ENCODE peak calls at places on chromosome 4, in five cellular contexts. E is cardiac fibroblast, A is psoas muscle, I is body of pancreas, M is GM13977. Z is an unnamed sample.

GRCh38 chr4:77599378-77599777 is 6.2 kb upstream of the CXCL13 start:
- DNase-seq in E (peak), A (no peak), I (peak), M (no peak), Z (no peak)

GRCh38 chr4:121973791-121974190 is 21.9 kb upstream of the TRPC3 start:
- DNase-seq in E (no peak), A (no peak), I (no peak), M (no peak), Z (no peak)

GRCh38 chr4:73603307-73603710 is 16.9 kb downstream of the RASSF6 start:
- DNase-seq in E (peak), A (no peak), I (peak), M (peak), Z (peak)

GRCh38 chr4:65508169-65508568 is 162.1 kb downstream of the EPHA5 start:
- DNase-seq in E (peak), A (no peak), I (no peak), M (no peak), Z (no peak)

GRCh38 chr4:158858410-158859189 is 89.8 kb downstream of the FNIP2 start:
- DNase-seq in E (peak), A (no peak), I (no peak), M (no peak), Z (no peak)

GRCh38 chr4:151099976-151100417 is 569 bp downstream of the RPS3A start:
- DNase-seq in E (peak), A (no peak), I (no peak), M (no peak), Z (no peak)

GRCh38 chr4:84985952-84986351 is 19.5 kb upstream of the WDFY3 start:
- DNase-seq in E (peak), A (no peak), I (no peak), M (no peak), Z (no peak)

GRCh38 chr4:184143770-184144564 is 73.7 kb downstream of the ENPP6 start:
- DNase-seq in E (no peak), A (no peak), I (no peak), M (no peak), Z (no peak)

GRCh38 chr4:111689214-111689613 is 456.0 kb upstream of the FAM241A start:
- DNase-seq in E (peak), A (no peak), I (peak), M (no peak), Z (no peak)

GRCh38 chr4:73875401-73875800 is 6.2 kb downstream of the CXCL1 start:
- DNase-seq in E (peak), A (no peak), I (no peak), M (no peak), Z (no peak)

GRCh38 chr4:1567808-1568581 is 116.1 kb downstream of the FAM53A start:
- DNase-seq in E (no peak), A (peak), I (no peak), M (peak), Z (no peak)

GRCh38 chr4:15078682-15079642 is 76.7 kb downstream of the CPEB2 start:
- DNase-seq in E (peak), A (no peak), I (no peak), M (no peak), Z (no peak)

GRCh38 chr4:3409571-3410091 is 32.1 kb upstream of the HGFAC start:
- DNase-seq in E (no peak), A (no peak), I (no peak), M (no peak), Z (no peak)

GRCh38 chr4:13126976-13127910 is 356.9 kb downstream of the RAB28 start:
- DNase-seq in E (no peak), A (no peak), I (peak), M (no peak), Z (no peak)

GRCh38 chr4:102598102-102598758 is 97.1 kb downstream of the NFKB1 start:
- DNase-seq in E (peak), A (no peak), I (no peak), M (no peak), Z (no peak)

GRCh38 chr4:968621-969394 is 4.6 kb downstream of the DGKQ start:
- DNase-seq in E (no peak), A (no peak), I (peak), M (no peak), Z (no peak)

GRCh38 chr4:48546336-48546735 is 56.3 kb downstream of the ZAR1 start:
- DNase-seq in E (peak), A (no peak), I (peak), M (no peak), Z (no peak)

GRCh38 chr4:172169871-172170270 is 356.7 kb downstream of the GALNTL6 start:
- DNase-seq in E (no peak), A (no peak), I (no peak), M (no peak), Z (no peak)

GRCh38 chr4:39469429-39470077 is 10.7 kb downstream of the LIAS start:
- DNase-seq in E (peak), A (no peak), I (peak), M (peak), Z (peak)

GRCh38 chr4:35494955-35495354 is 749.4 kb downstream of the ARAP2 start:
- DNase-seq in E (no peak), A (no peak), I (no peak), M (no peak), Z (no peak)

GRCh38 chr4:589219-589963 is 13.3 kb upstream of the TMEM271 start:
- DNase-seq in E (no peak), A (no peak), I (no peak), M (no peak), Z (no peak)

GRCh38 chr4:3690576-3691152 is 75.5 kb upstream of the ADRA2C start:
- DNase-seq in E (no peak), A (no peak), I (no peak), M (no peak), Z (no peak)

GRCh38 chr4:10655968-10656367 is 28.6 kb downstream of the CLNK start:
- DNase-seq in E (peak), A (no peak), I (no peak), M (no peak), Z (peak)

DNA sequence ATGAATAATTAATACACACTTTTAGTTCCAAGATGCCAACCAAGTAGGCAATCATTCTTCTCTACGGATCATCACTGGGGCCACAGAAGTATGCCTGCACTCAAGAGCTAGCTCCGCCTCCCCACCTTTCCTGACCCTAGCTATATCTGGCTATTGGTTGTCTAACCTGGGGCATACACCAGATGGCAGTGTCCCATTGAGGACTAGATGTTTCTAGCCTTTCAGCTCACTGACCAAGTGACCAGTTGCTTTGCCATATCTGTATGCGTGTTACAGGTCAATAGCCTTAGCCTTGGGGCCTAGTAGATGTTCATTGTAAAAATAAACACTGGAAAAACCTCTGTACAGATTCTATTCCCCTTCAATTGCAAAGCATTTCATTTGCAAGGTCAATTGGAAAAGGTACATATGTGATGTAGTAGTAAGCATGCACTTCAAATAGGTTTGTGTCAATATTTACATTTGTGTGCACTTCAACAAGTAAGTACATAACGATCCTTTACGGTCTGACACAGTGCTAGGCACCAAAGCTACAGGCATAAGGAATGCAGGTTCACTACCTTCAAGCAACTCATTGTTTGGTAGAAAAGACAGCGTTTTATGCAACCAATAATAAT is 521.7 kb downstream of the PPARGC1A start:
- DNase-seq in E (no peak), A (peak), I (no peak), M (no peak), Z (no peak)
- TF ChIP-seq CTCF in E (no peak), A (peak), I (peak), M (peak), Z (no peak)

DNA sequence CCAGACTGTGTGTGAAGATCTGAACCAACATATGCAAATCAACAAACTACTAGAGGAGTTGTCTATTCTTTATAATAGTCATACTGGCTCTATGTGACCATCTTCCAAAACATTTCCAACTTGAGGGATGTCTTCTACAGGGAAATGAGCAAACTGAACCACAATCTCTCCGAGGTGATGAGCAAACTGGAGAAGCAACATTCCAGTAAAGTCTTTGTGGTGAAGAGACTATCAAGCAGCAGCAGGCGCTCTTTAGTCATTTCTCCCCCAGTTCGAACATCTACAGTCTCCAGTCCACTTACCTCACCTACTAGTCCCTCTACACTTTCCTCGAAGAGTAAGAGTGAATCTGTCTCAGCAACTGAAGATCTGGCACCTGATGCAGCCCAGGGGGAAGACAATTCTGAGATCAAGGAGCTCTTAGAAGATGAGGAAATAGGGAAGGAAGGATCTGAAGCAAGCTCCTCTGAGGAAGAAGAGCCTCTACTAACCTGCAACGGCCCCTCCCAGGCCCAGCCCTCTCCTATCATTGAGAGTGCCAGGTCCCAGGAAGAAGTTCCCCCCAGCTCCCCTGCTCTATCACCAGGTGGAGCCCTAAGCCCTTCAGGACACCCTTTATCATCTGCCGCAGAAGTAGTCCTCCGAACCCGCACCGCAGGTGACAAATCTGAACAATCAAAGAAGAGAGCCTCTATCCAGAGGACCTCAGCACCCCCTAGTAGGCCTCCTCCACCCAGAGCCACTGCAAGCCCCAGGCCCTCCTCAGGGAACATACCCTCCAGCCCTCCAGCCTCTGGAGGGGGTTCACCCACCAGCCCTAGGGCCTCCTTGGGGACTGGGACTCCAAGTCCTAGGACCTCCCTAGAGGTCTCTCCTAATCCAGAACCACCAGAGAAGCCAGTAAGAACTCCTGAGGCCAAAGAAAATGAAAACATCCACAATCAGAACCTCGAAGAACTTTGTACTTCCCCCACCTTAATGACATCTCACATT is 98.1 kb downstream of the HNRNPD start:
- DNase-seq in E (no peak), A (no peak), I (no peak), M (no peak), Z (no peak)
- TF ChIP-seq CTCF in E (no peak), A (no peak), I (no peak), M (peak), Z (peak)

GRCh38 chr4:140233811-140234696 is 80.1 kb upstream of the MAML3 start:
- DNase-seq in E (peak), A (no peak), I (no peak), M (no peak), Z (no peak)
- TF ChIP-seq CTCF in E (peak), A (no peak), I (no peak), M (no peak), Z (no peak)

GRCh38 chr4:26821677-26822503 is 38.8 kb upstream of the STIM2 start:
- DNase-seq in E (peak), A (no peak), I (no peak), M (no peak), Z (no peak)
- TF ChIP-seq CTCF in E (no peak), A (no peak), I (no peak), M (no peak), Z (no peak)

GRCh38 chr4:185472063-185472542 is 570 bp upstream of the CCDC110 start:
- DNase-seq in E (peak), A (no peak), I (no peak), M (no peak), Z (no peak)
- TF ChIP-seq CTCF in E (no peak), A (no peak), I (no peak), M (no peak), Z (no peak)

GRCh38 chr4:169774466-169775445 is 17.0 kb upstream of the HPF1 start:
- DNase-seq in E (peak), A (no peak), I (peak), M (no peak), Z (peak)
- TF ChIP-seq CTCF in E (peak), A (no peak), I (peak), M (peak), Z (peak)

GRCh38 chr4:135124196-135124595 is 922.6 kb upstream of the PABPC4L start:
- DNase-seq in E (no peak), A (no peak), I (no peak), M (no peak), Z (no peak)

GRCh38 chr4:135123632-135124031 is 922.0 kb upstream of the PABPC4L start:
- DNase-seq in E (no peak), A (no peak), I (no peak), M (no peak), Z (no peak)

GRCh38 chr4:135120190-135120589 is 918.6 kb upstream of the PABPC4L start:
- DNase-seq in E (peak), A (no peak), I (no peak), M (no peak), Z (no peak)

GRCh38 chr4:135122457-135122856 is 920.9 kb upstream of the PABPC4L start:
- DNase-seq in E (no peak), A (no peak), I (no peak), M (no peak), Z (no peak)
- TF ChIP-seq CTCF in E (no peak), A (no peak), I (no peak), M (no peak), Z (no peak)

Z was measured in GM13976.